ENCODE peak calls at places on chromosome 12, in five cellular contexts. R, K, Y, D and P are unnamed samples.

GRCh38 chr12:63098851-63099250 is 52.1 kb downstream of the AVPR1A start:
- DNase-seq in R (no peak), K (no peak), Y (no peak), D (no peak), P (no peak)

GRCh38 chr12:117028254-117028653 is 71.0 kb downstream of the TESC start:
- DNase-seq in R (no peak), K (no peak), Y (no peak), D (peak), P (no peak)

GRCh38 chr12:102950950-102951490 is 6.5 kb upstream of the ASCL1 start:
- DNase-seq in R (no peak), K (no peak), Y (no peak), D (no peak), P (no peak)

GRCh38 chr12:25670076-25671055 is 117.3 kb upstream of the LMNTD1 start:
- DNase-seq in R (no peak), K (peak), Y (no peak), D (no peak), P (no peak)

GRCh38 chr12:15855646-15856045 is 26.5 kb upstream of the STRAP start:
- DNase-seq in R (no peak), K (peak), Y (no peak), D (no peak), P (no peak)

GRCh38 chr12:45655186-45655585 is 74.3 kb upstream of the ARID2 start:
- DNase-seq in R (no peak), K (peak), Y (no peak), D (no peak), P (no peak)

GRCh38 chr12:104990950-104991349 is 4.8 kb downstream of the NOPCHAP1 start:
- DNase-seq in R (no peak), K (no peak), Y (no peak), D (no peak), P (no peak)

GRCh38 chr12:4069046-4070010 is 196.1 kb upstream of the PARP11 start:
- DNase-seq in R (no peak), K (no peak), Y (no peak), D (no peak), P (no peak)

GRCh38 chr12:113870035-113870434 is 96.1 kb downstream of the RBM19 start:
- DNase-seq in R (no peak), K (no peak), Y (no peak), D (no peak), P (no peak)

GRCh38 chr12:14403711-14404164 is 38.3 kb downstream of the ATF7IP start:
- DNase-seq in R (no peak), K (peak), Y (no peak), D (no peak), P (peak)

GRCh38 chr12:22206111-22206728 is 128.3 kb downstream of the ST8SIA1 start:
- DNase-seq in R (no peak), K (no peak), Y (no peak), D (no peak), P (no peak)

GRCh38 chr12:539540-540310 is 80.0 kb downstream of the B4GALNT3 start:
- DNase-seq in R (no peak), K (no peak), Y (no peak), D (no peak), P (no peak)

GRCh38 chr12:109731806-109732205 is 18.2 kb downstream of the FAM222A start:
- DNase-seq in R (no peak), K (no peak), Y (no peak), D (peak), P (no peak)

GRCh38 chr12:6383572-6384498 is at the start of gene LTBR:
- DNase-seq in R (no peak), K (peak), Y (peak), D (peak), P (no peak)

GRCh38 chr12:59113831-59114273 is 193.5 kb upstream of the LRIG3 start:
- DNase-seq in R (peak), K (peak), Y (peak), D (peak), P (peak)

GRCh38 chr12:78171082-78171481 is 340.4 kb downstream of the NAV3 start:
- DNase-seq in R (no peak), K (no peak), Y (no peak), D (no peak), P (no peak)

GRCh38 chr12:5000204-5000603 is 43.5 kb upstream of the KCNA5 start:
- DNase-seq in R (peak), K (no peak), Y (no peak), D (no peak), P (no peak)

GRCh38 chr12:59637657-59638150 is 41.9 kb downstream of the SLC16A7 start:
- DNase-seq in R (no peak), K (no peak), Y (no peak), D (no peak), P (no peak)

GRCh38 chr12:4530982-4531586 is 7.6 kb upstream of the RAD51AP1 start:
- DNase-seq in R (no peak), K (no peak), Y (no peak), D (no peak), P (no peak)

GRCh38 chr12:14874882-14875281 is 10.8 kb downstream of the MGP start:
- DNase-seq in R (no peak), K (peak), Y (no peak), D (no peak), P (no peak)

GRCh38 chr12:118781692-118782091 is 199.6 kb upstream of the SRRM4 start:
- DNase-seq in R (no peak), K (no peak), Y (no peak), D (no peak), P (no peak)

GRCh38 chr12:107990325-107990724 is 138.8 kb upstream of the WSCD2 start:
- DNase-seq in R (peak), K (peak), Y (peak), D (no peak), P (no peak)

GRCh38 chr12:105106621-105107020 is 910 bp upstream of the WASHC4 start:
- DNase-seq in R (no peak), K (no peak), Y (no peak), D (no peak), P (no peak)

GRCh38 chr12:86723326-86723725 is 467.1 kb upstream of the MGAT4C start:
- DNase-seq in R (no peak), K (peak), Y (no peak), D (no peak), P (no peak)

GRCh38 chr12:49094966-49095365 is 365 bp upstream of the DHH start:
- DNase-seq in R (no peak), K (peak), Y (no peak), D (no peak), P (no peak)

GRCh38 chr12:49092086-49092815 is 2.4 kb downstream of the DHH start:
- DNase-seq in R (no peak), K (no peak), Y (peak), D (no peak), P (no peak)

GRCh38 chr12:49092816-49093406 is 1.7 kb downstream of the DHH start:
- DNase-seq in R (no peak), K (no peak), Y (no peak), D (no peak), P (no peak)

GRCh38 chr12:49094104-49094948 is at the start of gene DHH:
- DNase-seq in R (no peak), K (no peak), Y (peak), D (no peak), P (no peak)

GRCh38 chr12:49093746-49094103 is 876 bp downstream of the DHH start:
- DNase-seq in R (no peak), K (no peak), Y (no peak), D (no peak), P (no peak)
- H3K4me3 ChIP-seq in R (no peak), K (peak), Y (peak), D (peak), P (no peak)

GRCh38 chr12:106953352-106954260 is 2.1 kb upstream of the TMEM263 start:
- DNase-seq in R (no peak), K (no peak), Y (peak), D (no peak), P (no peak)
- H3K4me3 ChIP-seq in R (no peak), K (no peak), Y (no peak), D (no peak), P (peak)

GRCh38 chr12:53752192-53752601 is 418 bp upstream of the CISTR start:
- DNase-seq in R (no peak), K (no peak), Y (no peak), D (no peak), P (no peak)
- H3K4me3 ChIP-seq in R (no peak), K (no peak), Y (peak), D (peak), P (no peak)

GRCh38 chr12:7935773-7936581 is at the start of gene SLC2A3:
- DNase-seq in R (no peak), K (peak), Y (peak), D (peak), P (peak)

GRCh38 chr12:7935464-7935772 is 569 bp downstream of the SLC2A3 start:
- DNase-seq in R (no peak), K (no peak), Y (no peak), D (no peak), P (no peak)

GRCh38 chr12:7934153-7934552 is 1.8 kb downstream of the SLC2A3 start:
- DNase-seq in R (no peak), K (peak), Y (no peak), D (no peak), P (no peak)

GRCh38 chr12:7934560-7935463 is 1.2 kb downstream of the SLC2A3 start:
- DNase-seq in R (no peak), K (no peak), Y (no peak), D (no peak), P (no peak)

DNA sequence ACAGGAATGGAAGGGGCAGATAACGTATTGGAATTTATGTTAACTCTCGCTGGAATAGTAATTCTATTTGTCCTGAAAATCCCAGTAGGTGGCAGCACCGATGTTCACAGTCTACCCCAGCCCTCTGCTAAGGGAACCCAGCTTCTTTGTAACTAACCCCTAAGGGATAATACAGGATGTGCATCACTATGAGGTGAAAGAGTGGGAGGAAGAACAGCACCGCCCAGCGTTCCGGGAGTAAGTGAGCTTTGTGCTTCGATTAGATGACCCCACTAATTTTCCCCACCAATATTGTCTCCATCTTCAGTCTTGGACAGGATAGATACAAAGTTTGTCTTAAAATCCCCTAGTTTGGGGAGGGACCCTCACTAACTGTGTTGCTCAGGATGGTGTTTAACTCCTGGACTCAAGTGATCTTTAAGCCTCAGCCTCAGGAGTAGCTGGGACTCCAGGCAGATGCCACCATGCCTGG is 2.7 kb downstream of the SLC2A3 start:
- DNase-seq in R (peak), K (peak), Y (peak), D (peak), P (peak)
- H3K4me3 ChIP-seq in R (no peak), K (peak), Y (no peak), D (peak), P (peak)

DNA sequence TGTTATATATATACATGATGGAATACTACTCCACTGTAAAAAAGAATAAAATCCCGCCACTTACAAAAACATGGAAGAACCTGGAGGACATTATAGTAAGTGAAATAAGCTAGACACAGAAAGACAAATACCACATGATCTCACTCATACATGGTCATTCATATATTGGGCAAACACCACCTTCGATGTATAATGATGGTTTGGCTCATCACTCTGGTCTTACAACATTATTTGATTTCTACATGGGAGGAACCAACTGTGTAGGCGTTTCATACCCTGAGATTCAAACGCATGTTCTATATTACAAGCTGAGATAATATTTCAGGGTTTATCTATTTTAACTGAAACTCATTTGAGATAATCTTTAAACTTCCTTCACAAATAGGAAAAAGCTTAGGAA is 48.3 kb downstream of the ABCD2 start:
- DNase-seq in R (no peak), K (peak), Y (no peak), D (no peak), P (no peak)
- H3K4me3 ChIP-seq in R (no peak), K (no peak), Y (no peak), D (no peak), P (no peak)

DNA sequence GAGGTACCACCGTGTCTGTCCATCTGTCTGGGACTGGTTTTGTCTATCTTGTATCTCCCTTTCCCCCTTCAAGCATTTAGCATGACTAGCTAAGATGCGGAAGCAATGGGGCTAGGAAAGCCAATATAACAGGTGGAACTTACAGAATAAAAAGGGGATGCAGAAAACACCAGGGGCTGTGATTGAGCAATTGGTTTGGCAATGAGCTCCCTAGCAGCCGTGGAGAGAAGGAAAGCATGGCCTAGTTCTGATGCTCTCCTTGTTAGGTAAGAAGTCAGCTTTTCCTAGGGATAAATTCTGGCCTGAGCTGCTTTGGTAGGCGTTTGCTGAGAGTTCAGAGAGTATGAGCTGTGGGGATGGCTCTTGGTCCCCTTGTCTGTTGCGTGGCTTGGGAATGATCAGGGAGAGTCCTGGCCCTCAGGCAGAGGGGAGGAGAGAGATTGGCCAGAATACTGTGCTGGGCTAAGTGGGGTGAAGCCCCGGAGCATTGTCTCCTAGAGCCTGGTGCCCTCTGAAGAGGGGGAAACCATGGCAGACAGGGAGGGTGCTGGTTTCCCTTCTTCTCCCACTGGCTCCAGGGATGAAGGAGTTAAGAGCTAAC is 7.1 kb downstream of the SETD1B start:
- DNase-seq in R (no peak), K (no peak), Y (no peak), D (no peak), P (no peak)
- H3K4me3 ChIP-seq in R (no peak), K (peak), Y (peak), D (peak), P (peak)

DNA sequence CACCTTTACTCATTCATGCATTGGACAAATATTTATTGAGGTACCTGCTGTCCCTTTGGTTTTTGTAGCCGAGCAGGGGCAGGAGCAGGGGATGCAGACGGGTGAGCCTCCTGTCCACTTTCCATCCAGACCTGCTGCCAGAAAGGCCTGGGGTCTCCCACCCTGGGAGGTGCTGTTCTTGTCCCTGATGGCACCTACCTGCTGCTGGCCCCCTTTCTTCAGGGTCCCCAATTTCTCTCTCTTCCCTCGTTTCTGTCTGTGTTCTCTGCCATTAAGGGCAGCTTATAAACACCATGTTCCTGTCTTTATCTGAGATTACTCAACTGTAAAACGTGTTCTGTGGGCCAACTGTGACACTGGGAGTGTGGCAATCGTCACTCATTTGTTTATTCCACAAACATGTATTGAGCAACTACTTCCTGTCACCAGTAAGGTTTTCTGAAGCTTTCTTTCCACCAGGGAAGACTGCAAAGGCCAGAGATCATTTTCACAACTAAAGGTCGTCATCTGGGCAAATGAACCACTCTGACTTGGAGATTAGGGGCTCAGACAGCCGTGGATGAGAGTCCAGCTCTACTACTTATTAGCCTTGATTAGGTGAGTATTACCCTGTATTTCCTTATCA is at the start of gene HAL:
- DNase-seq in R (no peak), K (peak), Y (no peak), D (peak), P (no peak)
- H3K4me3 ChIP-seq in R (no peak), K (no peak), Y (no peak), D (no peak), P (no peak)

GRCh38 chr12:57631566-57632368 is 1.2 kb downstream of the B4GALNT1 start:
- DNase-seq in R (no peak), K (peak), Y (no peak), D (no peak), P (no peak)
- H3K4me3 ChIP-seq in R (peak), K (peak), Y (peak), D (peak), P (peak)

DNA sequence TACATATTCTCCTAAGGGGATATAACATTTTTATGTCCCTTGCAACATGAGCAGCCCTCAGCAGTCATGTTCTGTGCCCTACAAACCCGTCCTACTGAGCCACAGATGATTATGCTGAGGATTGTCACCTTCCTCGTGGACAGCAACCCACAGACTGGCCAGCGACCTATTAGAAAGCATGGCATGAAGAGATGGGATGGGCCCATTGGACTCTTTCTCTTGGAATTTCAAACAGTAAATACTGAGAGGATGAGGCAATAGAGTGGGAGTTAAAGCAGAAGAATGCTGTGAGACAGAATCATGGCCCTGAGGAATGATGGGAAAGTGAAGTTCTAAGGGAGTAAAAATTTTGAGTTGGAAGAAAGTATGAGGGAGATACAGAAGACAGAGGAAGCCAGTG is 149.9 kb upstream of the BTG1 start:
- DNase-seq in R (no peak), K (peak), Y (no peak), D (no peak), P (no peak)
- H3K4me3 ChIP-seq in R (no peak), K (no peak), Y (no peak), D (no peak), P (no peak)